ENCODE peak calls at places on chromosome 19, in five cellular contexts. X, K, T, H and I are unnamed samples.
A peak's percentile ranks its signal among the peaks of the same experiment; 100 is the strongest.

GRCh38 chr19:4967738-4968461 is 1.0 kb upstream of the KDM4B start:
- DNase-seq in H (no peak), T (no peak), K (peak; percentile 4), X (no peak), I (no peak)

GRCh38 chr19:6226012-6226411 is 53.8 kb downstream of the MLLT1 start:
- DNase-seq in X (no peak), T (no peak), K (no peak), H (no peak), I (no peak)

GRCh38 chr19:8148410-8149231 is 771 bp downstream of the FBN3 start:
- DNase-seq in K (peak; percentile 29), X (peak; percentile 54), H (no peak), T (no peak), I (peak; percentile 52)

GRCh38 chr19:54462713-54463530 is 656 bp downstream of the LENG9 start:
- DNase-seq in K (peak; percentile 63), T (no peak), X (no peak), H (peak; percentile 58), I (peak; percentile 61)

GRCh38 chr19:40803857-40804782 is 5.1 kb downstream of the EGLN2 start:
- DNase-seq in T (no peak), H (peak; percentile 66), X (no peak), K (no peak), I (no peak)

GRCh38 chr19:8814176-8814575 is 17.9 kb downstream of the ZNF558 start:
- DNase-seq in K (no peak), H (no peak), T (no peak), X (no peak), I (no peak)

GRCh38 chr19:4534836-4535658 is at the start of gene PLIN5:
- DNase-seq in K (peak; percentile 78), H (no peak), T (peak; percentile 70), X (peak; percentile 90), I (peak; percentile 77)

GRCh38 chr19:1251233-1251502 is 2.8 kb downstream of the MIDN start:
- DNase-seq in T (no peak), X (no peak), H (no peak), K (no peak), I (peak; percentile 63)

GRCh38 chr19:15506074-15506565 is 2.2 kb upstream of the CYP4F22 start:
- DNase-seq in H (no peak), K (no peak), X (no peak), T (no peak), I (no peak)

GRCh38 chr19:15702590-15702930 is 25.3 kb upstream of the OR10H2 start:
- DNase-seq in X (no peak), K (no peak), H (no peak), T (peak; percentile 60), I (no peak)

GRCh38 chr19:4171676-4172075 is 10.7 kb downstream of the SIRT6 start:
- DNase-seq in X (no peak), T (no peak), K (no peak), H (no peak), I (no peak)

GRCh38 chr19:17739121-17739875 is 12.0 kb upstream of the FCHO1 start:
- DNase-seq in K (no peak), X (no peak), H (no peak), T (no peak), I (no peak)

GRCh38 chr19:16867211-16867610 is 21.6 kb upstream of the F2RL3 start:
- DNase-seq in T (no peak), X (no peak), K (no peak), H (no peak), I (no peak)

GRCh38 chr19:2474232-2475017 is 1.5 kb upstream of the GADD45B start:
- DNase-seq in K (peak; percentile 90), X (no peak), H (peak; percentile 80), T (peak; percentile 78), I (peak; percentile 90)

GRCh38 chr19:17327068-17327653 is 7.5 kb downstream of the ANO8 start:
- DNase-seq in H (no peak), T (no peak), X (no peak), K (no peak), I (no peak)